ENCODE peak calls at places on chromosome 3, in four cellular contexts. P is coronary artery, X is hepatocyte, T is mammary epithelial cell. B is an unnamed sample.

GRCh38 chr3:71101014-71101413 is 482.5 kb downstream of the FOXP1 start:
- DNase-seq in P (no peak), X (no peak), T (peak; percentile 88), B (no peak)

GRCh38 chr3:89506462-89507143 is 399.2 kb downstream of the EPHA3 start:
- DNase-seq in X (peak; percentile 13), T (no peak), P (no peak), B (no peak)

GRCh38 chr3:126107960-126108688 is 24.2 kb upstream of the SLC41A3 start:
- DNase-seq in P (peak; percentile 54), T (peak; percentile 9), X (peak; percentile 2), B (no peak)

GRCh38 chr3:39990532-39990931 is 181.1 kb downstream of the MYRIP start:
- DNase-seq in P (no peak), X (peak; percentile 58), T (peak; percentile 55), B (peak; percentile 56)

GRCh38 chr3:151316267-151316991 is at the start of gene GPR87:
- DNase-seq in X (peak; percentile 59), T (peak; percentile 95), P (no peak), B (no peak)

GRCh38 chr3:137509354-137510045 is 254.6 kb upstream of the SOX14 start:
- DNase-seq in X (peak; percentile 21), P (no peak), T (no peak), B (no peak)

GRCh38 chr3:150184426-150185071 is 213.9 kb upstream of the PFN2 start:
- DNase-seq in P (no peak), T (peak; percentile 8), X (peak; percentile 33), B (peak; percentile 25)

GRCh38 chr3:183180105-183180763 is 17.7 kb upstream of the LAMP3 start:
- DNase-seq in X (no peak), P (no peak), T (no peak), B (no peak)

GRCh38 chr3:139934557-139935070 is 371 bp upstream of the CLSTN2 start:
- DNase-seq in X (peak; percentile 81), P (no peak), T (peak; percentile 14), B (peak; percentile 55)

GRCh38 chr3:122681294-122682015 is 816 bp downstream of the PARP14 start:
- DNase-seq in P (no peak), X (no peak), T (no peak), B (no peak)
- H3K27ac ChIP-seq in P (peak overlapping the region; percentile 93), X (peak overlapping the region; percentile 89), T (peak overlapping the region; percentile 15), B (no peak overlapping the region)

GRCh38 chr3:43997788-43998373 is 243.8 kb upstream of the TOPAZ1 start:
- DNase-seq in X (no peak), P (no peak), T (no peak), B (no peak)

GRCh38 chr3:43998374-43998840 is 243.3 kb upstream of the TOPAZ1 start:
- DNase-seq in X (peak; percentile 12), T (no peak), P (no peak), B (no peak)

GRCh38 chr3:43995078-43995928 is 246.4 kb upstream of the TOPAZ1 start:
- DNase-seq in T (peak; percentile 40), X (peak; percentile 67), P (no peak), B (no peak)

GRCh38 chr3:43995929-43996378 is 245.7 kb upstream of the TOPAZ1 start:
- DNase-seq in P (no peak), T (no peak), X (no peak), B (no peak)

GRCh38 chr3:43996379-43997301 is 245.0 kb upstream of the TOPAZ1 start:
- DNase-seq in P (no peak), T (peak; percentile 53), X (peak; percentile 74), B (no peak)
- H3K4me3 ChIP-seq in P (peak overlapping the region; percentile 65), T (peak overlapping the region; percentile 51), X (peak overlapping the region; percentile 77), B (peak overlapping the region; percentile 67)

GRCh38 chr3:72655151-72655551 is 193.1 kb downstream of the SHQ1 start:
- DNase-seq in P (no peak), T (no peak), X (no peak), B (no peak)
- H3K27ac ChIP-seq in P (no peak overlapping the region), T (no peak overlapping the region), X (no peak overlapping the region), B (no peak overlapping the region)

GRCh38 chr3:57544181-57545125 is at the start of gene DNAH12:
- DNase-seq in T (peak; percentile 65), P (no peak), X (peak; percentile 82), B (no peak)
- H3K4me3 ChIP-seq in T (peak within 1 kb of the TSS; percentile 34), P (peak within 1 kb of the TSS; percentile 55), X (peak within 1 kb of the TSS; percentile 16), B (peak within 1 kb of the TSS; percentile 43)

GRCh38 chr3:185282696-185283373 is 29.0 kb upstream of the EHHADH start:
- DNase-seq in P (peak; percentile 96), T (peak; percentile 96), X (peak; percentile 99), B (peak; percentile 90)
- H3K27ac ChIP-seq in P (no peak overlapping the region), T (peak overlapping the region; percentile 69), X (peak overlapping the region; percentile 85), B (peak overlapping the region; percentile 38)

B was measured in brain microvascular endothelial cell.